ENCODE peak calls at places on chromosomes 16 and 17, in five cellular contexts. H, J, Q, D and X are unnamed samples.

GRCh38 chr16:89499767-89500166 is 8.4 kb upstream of the SPG7 start:
- DNase-seq in H (no peak), J (no peak), Q (no peak), D (no peak), X (no peak)

GRCh38 chr17:14749269-14749668 is 448.4 kb downstream of the HS3ST3B1 start:
- DNase-seq in H (no peak), J (no peak), Q (no peak), D (no peak), X (no peak)

GRCh38 chr17:75778861-75779249 is 5.8 kb upstream of the UNK start:
- DNase-seq in H (peak), J (no peak), Q (no peak), D (no peak), X (no peak)

GRCh38 chr16:89717310-89718197 is 3.1 kb downstream of the VPS9D1 start:
- DNase-seq in H (no peak), J (no peak), Q (no peak), D (no peak), X (no peak)

GRCh38 chr17:81000631-81001357 is 9.2 kb downstream of the CHMP6 start:
- DNase-seq in H (no peak), J (no peak), Q (no peak), D (no peak), X (no peak)

GRCh38 chr16:89823087-89823823 is 5.0 kb upstream of the SPIRE2 start:
- DNase-seq in H (no peak), J (no peak), Q (no peak), D (no peak), X (no peak)

GRCh38 chr17:75645889-75646625 is 12.8 kb downstream of the SMIM5 start:
- DNase-seq in H (peak), J (peak), Q (peak), D (no peak), X (no peak)

GRCh38 chr16:10744370-10745030 is 858 bp downstream of the NUBP1 start:
- DNase-seq in H (no peak), J (no peak), Q (peak), D (no peak), X (no peak)

GRCh38 chr17:78535285-78536197 is 41.7 kb downstream of the DNAH17 start:
- DNase-seq in H (no peak), J (no peak), Q (peak), D (no peak), X (no peak)

GRCh38 chr17:17810374-17811248 is 26.2 kb downstream of the SREBF1 start:
- DNase-seq in H (no peak), J (no peak), Q (no peak), D (no peak), X (no peak)

GRCh38 chr17:9928601-9929341 is 23.7 kb upstream of the RCVRN start:
- DNase-seq in H (no peak), J (no peak), Q (no peak), D (no peak), X (no peak)

GRCh38 chr16:77468831-77469230 is 34.0 kb upstream of the ADAMTS18 start:
- DNase-seq in H (no peak), J (no peak), Q (no peak), D (no peak), X (no peak)

GRCh38 chr17:64683791-64684190 is 21.7 kb upstream of the SMURF2 start:
- DNase-seq in H (no peak), J (no peak), Q (no peak), D (no peak), X (no peak)

GRCh38 chr17:71409712-71410111 is 711.1 kb upstream of the SOX9 start:
- DNase-seq in H (no peak), J (no peak), Q (no peak), D (no peak), X (no peak)

DNA sequence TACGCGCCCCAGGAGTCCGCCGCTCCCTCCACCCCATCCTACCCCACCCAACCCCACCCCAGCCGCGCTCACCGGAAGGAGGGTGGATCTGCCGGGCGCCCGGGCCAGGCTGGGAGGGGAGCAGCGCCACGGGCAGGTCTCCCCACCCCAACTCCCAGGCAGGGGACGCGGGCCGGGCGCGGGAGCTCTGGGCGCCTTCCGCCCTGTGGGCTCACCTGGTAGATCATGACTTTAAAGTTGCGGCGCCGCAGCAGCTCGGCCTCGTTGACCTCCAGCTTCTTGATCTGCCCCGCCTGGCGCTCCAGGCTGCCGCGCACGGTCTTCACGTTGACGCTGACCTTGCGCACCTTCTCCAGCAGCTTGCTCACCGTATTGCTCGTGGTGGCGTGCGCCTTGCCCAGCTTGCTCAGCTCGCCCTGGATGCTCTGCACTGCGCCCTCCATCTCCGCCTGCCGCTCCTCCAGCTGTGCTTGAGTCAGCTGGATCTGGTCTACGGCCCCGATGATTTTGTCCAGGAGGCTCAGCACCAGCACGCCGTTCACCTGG is 571 bp downstream of the CAVIN1 start:
- DNase-seq in H (peak), J (no peak), Q (peak), D (no peak), X (no peak)
- H3K4me3 ChIP-seq in H (peak), J (peak), Q (peak), D (peak), X (peak)

GRCh38 chr16:2933136-2933535 is 21.4 kb downstream of the FLYWCH1 start:
- DNase-seq in H (no peak), J (no peak), Q (peak), D (no peak), X (no peak)

GRCh38 chr16:2928796-2929195 is 17.1 kb downstream of the FLYWCH1 start:
- DNase-seq in H (no peak), J (no peak), Q (no peak), D (no peak), X (no peak)

GRCh38 chr16:2929693-2930092 is 18.0 kb downstream of the FLYWCH1 start:
- DNase-seq in H (no peak), J (no peak), Q (no peak), D (no peak), X (no peak)

GRCh38 chr16:2926660-2927646 is 15.2 kb downstream of the FLYWCH1 start:
- DNase-seq in H (peak), J (peak), Q (peak), D (peak), X (peak)

GRCh38 chr16:2930236-2930635 is 18.5 kb downstream of the FLYWCH1 start:
- DNase-seq in H (no peak), J (no peak), Q (no peak), D (no peak), X (no peak)
- TF ChIP-seq CTCF in H (no peak), J (no peak), Q (no peak), D (no peak), X (no peak)

DNA sequence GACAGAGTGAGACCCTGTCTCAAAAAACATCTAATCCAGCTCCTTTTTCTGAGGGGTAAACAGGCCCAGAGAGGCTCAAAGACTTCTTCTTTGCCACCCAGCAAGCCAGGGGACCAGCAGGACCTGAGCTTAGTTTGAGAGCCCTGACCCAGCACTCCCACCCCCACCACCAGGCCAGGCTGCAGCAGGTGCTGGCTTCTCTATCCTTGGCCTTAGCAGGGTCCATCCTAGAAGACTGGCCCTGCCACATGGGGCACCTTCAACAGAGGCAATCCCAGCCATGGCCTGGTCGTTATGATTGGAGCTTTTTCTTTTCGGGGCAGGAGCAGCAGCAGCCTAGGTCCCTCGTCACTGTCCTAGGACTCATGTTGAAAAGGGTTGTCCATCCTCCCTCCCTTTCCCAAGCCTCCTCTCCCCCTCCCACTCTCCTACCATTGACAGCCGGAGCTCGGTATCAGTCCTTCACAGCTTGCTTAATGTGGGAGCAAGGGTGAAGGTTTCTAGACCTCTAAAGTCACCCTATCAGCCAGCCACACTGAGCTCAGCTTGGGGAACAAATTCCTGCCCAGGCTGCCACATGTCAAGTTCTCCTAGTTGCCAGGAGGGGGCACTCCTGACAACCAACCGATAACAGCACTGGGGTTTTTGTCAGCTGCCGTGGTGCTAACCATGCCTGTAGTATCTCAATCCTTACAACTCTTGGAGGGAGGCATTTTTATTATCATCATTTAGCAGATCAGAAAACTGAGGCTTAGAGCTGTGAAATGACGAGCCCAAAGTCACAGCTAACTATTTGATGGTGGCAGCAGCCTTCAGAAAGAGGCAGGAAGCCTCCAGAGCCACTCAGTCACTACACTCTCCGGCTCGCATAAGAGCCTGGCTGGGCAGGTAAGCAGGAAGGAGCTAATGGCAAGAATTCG is 11.2 kb downstream of the MRPL27 start:
- DNase-seq in H (peak), J (no peak), Q (peak), D (no peak), X (no peak)
- H3K27ac ChIP-seq in H (no peak), J (no peak), Q (peak), D (no peak), X (no peak)

DNA sequence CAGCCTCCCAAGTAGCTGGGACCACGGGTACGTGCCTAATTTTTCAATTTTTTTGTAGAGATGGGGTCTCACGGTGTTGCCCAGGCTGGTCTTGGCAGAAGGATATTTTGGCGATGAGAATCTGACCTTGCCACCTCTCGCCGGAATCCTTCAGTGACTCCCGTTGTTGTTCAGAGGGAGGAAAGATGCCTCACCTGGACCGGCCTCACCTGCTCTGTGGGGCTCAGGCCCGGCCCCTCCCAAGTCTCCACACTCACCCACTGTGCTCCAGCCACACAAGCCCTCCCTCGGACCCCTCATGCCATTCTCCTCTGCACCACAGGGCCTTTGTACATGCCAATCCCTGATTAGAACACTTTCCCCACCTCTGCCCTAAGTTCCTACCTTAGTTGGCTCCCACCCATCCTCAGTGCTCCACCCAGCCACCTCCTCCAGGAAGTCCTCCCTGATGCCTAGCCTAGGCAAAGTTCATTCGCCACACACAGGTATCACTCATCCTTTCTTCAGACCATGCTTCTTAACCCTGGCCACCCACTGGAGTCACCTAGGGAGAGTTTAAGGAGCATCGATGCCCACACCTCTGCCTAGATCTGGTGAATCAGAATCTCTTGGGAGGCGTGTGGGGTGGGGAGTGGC is 136.1 kb downstream of the GSG1L start:
- DNase-seq in H (no peak), J (no peak), Q (no peak), D (no peak), X (no peak)
- H3K4me3 ChIP-seq in H (no peak), J (no peak), Q (no peak), D (no peak), X (no peak)

GRCh38 chr17:47066841-47067682 is 88.0 kb upstream of the RPRML start:
- DNase-seq in H (peak), J (peak), Q (peak), D (peak), X (peak)
- TF ChIP-seq CTCF in H (peak), J (no peak), Q (peak), D (no peak), X (no peak)